ENCODE peak calls at places on chromosomes 1 and 21, in seven cellular contexts. Y is cardiac fibroblast, S is stomach, A is spleen, H is A549, E is esophagus muscularis mucosa, B is breast epithelium. O is an unnamed sample.

GRCh38 chr1:64550946-64551345 is 81.0 kb downstream of the CACHD1 start:
- DNase-seq in H (no peak), Y (peak; percentile 11), B (no peak), E (no peak), A (no peak), S (no peak), O (no peak)

GRCh38 chr1:50426702-50427085 is 3.5 kb upstream of the DMRTA2 start:
- DNase-seq in B (no peak), Y (no peak), H (no peak), E (peak; percentile 83), S (no peak), A (no peak), O (no peak)

GRCh38 chr1:1349256-1350012 is at the start of gene DVL1:
- DNase-seq in A (peak; percentile 95), Y (peak; percentile 53), B (peak; percentile 51), H (peak; percentile 47), E (no peak), S (peak; percentile 61), O (no peak)

GRCh38 chr21:28521932-28522826 is 470.5 kb downstream of the LTN1 start:
- DNase-seq in E (no peak), S (no peak), Y (peak; percentile 86), A (no peak), B (no peak), H (no peak), O (no peak)

GRCh38 chr1:209416009-209416408 is 167.5 kb upstream of the CAMK1G start:
- DNase-seq in S (no peak), Y (no peak), B (peak; percentile 90), A (no peak), E (no peak), H (peak; percentile 29), O (no peak)

GRCh38 chr1:94014635-94015488 is 105.6 kb upstream of the GCLM start:
- DNase-seq in A (no peak), E (no peak), Y (peak; percentile 80), B (no peak), S (no peak), H (no peak), O (no peak)

GRCh38 chr1:167761400-167761799 is 39.6 kb downstream of the MPZL1 start:
- DNase-seq in Y (no peak), A (no peak), H (no peak), E (no peak), S (no peak), B (no peak), O (no peak)

GRCh38 chr1:56915960-56916359 is 49.9 kb downstream of the C8B start:
- DNase-seq in H (no peak), E (no peak), A (no peak), B (no peak), Y (no peak), S (peak; percentile 66), O (no peak)

GRCh38 chr1:102919659-102920058 is 188.7 kb downstream of the COL11A1 start:
- DNase-seq in S (no peak), H (no peak), E (no peak), B (no peak), Y (peak; percentile 80), A (no peak), O (no peak)

GRCh38 chr1:240258910-240259309 is 167.2 kb downstream of the FMN2 start:
- DNase-seq in Y (peak; percentile 83), B (no peak), E (no peak), H (no peak), S (no peak), A (no peak), O (no peak)

GRCh38 chr1:14520514-14521163 is 77.8 kb upstream of the KAZN start:
- DNase-seq in H (no peak), A (no peak), B (no peak), E (no peak), S (no peak), Y (no peak), O (no peak)

GRCh38 chr1:54952950-54953718 is 27.3 kb upstream of the TMEM61 start:
- DNase-seq in A (no peak), E (peak; percentile 74), Y (peak; percentile 64), B (no peak), S (no peak), H (peak; percentile 10), O (no peak)

GRCh38 chr1:36420409-36420808 is 22.7 kb upstream of the LSM10 start:
- DNase-seq in A (no peak), B (no peak), E (no peak), S (no peak), Y (peak; percentile 43), H (no peak), O (no peak)

GRCh38 chr1:161840363-161840762 is 74.2 kb downstream of the ATF6 start:
- DNase-seq in H (no peak), A (no peak), E (no peak), S (no peak), Y (no peak), B (no peak), O (no peak)

GRCh38 chr1:16215882-16216753 is 3.7 kb upstream of the ARHGEF19 start:
- DNase-seq in Y (peak; percentile 81), H (peak; percentile 58), A (peak; percentile 90), S (peak; percentile 88), E (no peak), B (peak; percentile 72), O (no peak)

GRCh38 chr21:44941567-44941966 is 1.7 kb downstream of the SLX9 start:
- DNase-seq in A (peak; percentile 73), H (no peak), E (no peak), Y (no peak), S (no peak), B (no peak), O (peak; percentile 10)

GRCh38 chr1:192186197-192186596 is 27.9 kb downstream of the RGS18 start:
- DNase-seq in E (no peak), H (no peak), B (no peak), S (no peak), Y (no peak), A (no peak), O (no peak)

GRCh38 chr1:41394918-41395598 is 33.8 kb downstream of the FOXO6 start:
- DNase-seq in E (no peak), S (no peak), H (no peak), B (no peak), Y (no peak), A (no peak), O (peak; percentile 61)

GRCh38 chr1:153490272-153491051 is 30.0 kb upstream of the S100A7 start:
- DNase-seq in H (peak; percentile 67), A (no peak), Y (peak; percentile 97), E (peak; percentile 94), B (peak; percentile 92), S (peak; percentile 45), O (no peak)
- TF ChIP-seq CTCF in H (no peak), A (no peak), Y (no peak), E (no peak), B (no peak), S (no peak), O (no peak)

GRCh38 chr1:61186753-61187152 is 104.4 kb downstream of the NFIA start:
- DNase-seq in Y (no peak), B (no peak), E (no peak), A (no peak), S (no peak), H (no peak), O (no peak)

GRCh38 chr1:61182049-61182448 is 99.7 kb downstream of the NFIA start:
- DNase-seq in Y (peak; percentile 88), E (no peak), H (peak; percentile 38), S (no peak), B (no peak), A (no peak), O (no peak)

GRCh38 chr1:61183471-61184034 is 101.2 kb downstream of the NFIA start:
- DNase-seq in H (peak; percentile 13), Y (peak; percentile 68), S (peak; percentile 81), A (no peak), E (no peak), B (peak; percentile 27), O (peak; percentile 53)

GRCh38 chr1:61184035-61184713 is 101.8 kb downstream of the NFIA start:
- DNase-seq in S (peak; percentile 96), H (peak; percentile 84), A (peak; percentile 82), E (peak; percentile 97), B (peak; percentile 97), Y (peak; percentile 94), O (peak; percentile 93)

DNA sequence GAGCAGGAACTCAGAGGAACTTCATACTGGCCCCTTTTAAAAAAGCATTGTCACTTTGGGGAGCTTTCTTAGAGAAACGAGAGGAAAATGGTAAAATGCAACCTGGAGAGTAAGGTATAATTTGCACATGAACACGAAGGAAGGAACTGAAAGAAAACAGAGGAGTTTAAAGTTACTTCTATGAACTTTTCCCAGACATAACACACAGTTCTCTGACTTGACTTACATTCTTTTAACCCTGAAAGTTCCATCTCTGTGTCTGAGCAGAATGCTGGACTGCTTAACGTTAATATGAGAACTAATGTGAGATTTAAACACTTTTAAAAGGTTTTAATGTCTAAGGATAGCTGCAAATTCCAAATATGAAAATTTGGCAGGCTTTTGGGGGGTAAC is 102.3 kb downstream of the NFIA start:
- DNase-seq in S (no peak), A (no peak), Y (no peak), H (no peak), E (no peak), B (no peak), O (no peak)
- H3K4me3 ChIP-seq in S (peak overlapping the region; percentile 36), A (peak overlapping the region; percentile 6), Y (peak overlapping the region; percentile 19), H (peak overlapping the region; percentile 9), E (peak overlapping the region; percentile 47), B (peak overlapping the region; percentile 60), O (peak overlapping the region; percentile 52)

DNA sequence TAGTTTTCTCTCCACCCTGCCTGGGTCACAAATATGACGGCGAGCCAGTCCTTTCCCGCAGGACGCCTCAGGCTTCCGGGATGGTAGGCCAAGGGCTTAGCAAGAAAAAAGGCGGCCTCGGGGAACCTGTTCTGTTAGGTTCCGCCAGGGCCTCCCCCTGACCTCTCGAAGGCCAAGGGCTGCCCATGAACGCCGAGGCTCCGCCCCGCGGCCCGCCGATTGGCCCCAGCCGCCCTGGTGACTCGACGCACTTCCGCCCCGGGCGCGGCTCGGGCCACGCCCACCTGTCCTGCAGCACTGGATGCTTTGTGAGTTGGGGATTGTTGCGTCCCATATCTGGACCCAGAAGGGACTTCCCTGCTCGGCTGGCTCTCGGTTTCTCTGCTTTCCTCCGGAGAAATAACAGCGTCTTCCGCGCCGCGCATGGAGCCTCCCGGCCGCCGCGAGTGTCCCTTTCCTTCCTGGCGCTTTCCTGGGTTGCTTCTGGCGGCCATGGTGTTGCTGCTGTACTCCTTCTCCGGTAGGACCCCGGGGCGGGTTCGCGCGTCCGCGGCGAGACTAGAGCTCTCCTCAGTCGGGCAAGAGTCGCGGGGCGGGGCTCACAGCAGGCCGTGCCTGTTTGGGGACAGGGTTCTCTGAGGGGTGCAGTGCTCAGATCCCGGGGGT is at the start of gene CD46:
- DNase-seq in E (peak; percentile 99), A (peak; percentile 97), S (peak; percentile 99), H (peak; percentile 95), Y (peak; percentile 91), B (peak; percentile 96), O (peak; percentile 93)
- TF ChIP-seq CTCF in E (no peak), A (peak; percentile 20), S (no peak), H (no peak), Y (no peak), B (no peak), O (peak; percentile 31)

DNA sequence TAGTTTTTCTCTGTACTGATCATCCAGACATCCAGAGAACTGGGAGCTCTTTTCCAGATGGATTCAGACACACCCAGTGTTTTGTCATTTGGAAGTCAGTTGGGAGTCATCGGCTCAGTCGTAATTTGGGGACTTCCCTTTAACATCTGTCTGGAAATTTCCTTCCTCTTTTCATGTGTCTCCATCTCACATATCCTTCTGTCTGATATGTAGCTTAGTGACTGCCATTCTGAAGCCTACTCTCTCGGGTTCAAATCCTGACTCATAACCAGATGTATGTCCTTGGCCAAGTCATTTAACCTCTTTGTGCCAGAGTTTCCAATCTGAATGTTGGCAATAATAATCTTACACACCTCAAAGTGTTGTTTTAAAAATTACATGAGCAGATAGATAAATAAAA is 3.0 kb downstream of the MORC3 start:
- DNase-seq in S (no peak), B (no peak), A (no peak), E (no peak), H (no peak), Y (peak; percentile 39), O (no peak)
- H3K4me3 ChIP-seq in S (no peak overlapping the region), B (no peak overlapping the region), A (no peak overlapping the region), E (no peak overlapping the region), H (no peak overlapping the region), Y (no peak overlapping the region), O (no peak overlapping the region)